ENCODE peak calls at places on chromosomes 1 and 21, in ten cellular contexts. Q, N, P, C, O, D, Z, Y, S and E are unnamed samples.

GRCh38 chr1:161382214-161383019 is 14.7 kb upstream of the CFAP126 start:
- DNase-seq in Q (no peak), N (no peak), P (no peak), C (peak), O (no peak), D (peak), Z (no peak), Y (no peak), S (peak), E (no peak)

GRCh38 chr21:29077651-29078090 is 4.2 kb upstream of the CCT8 start:
- DNase-seq in Q (no peak), N (no peak), P (no peak), C (no peak), O (no peak), D (no peak), Z (no peak), Y (no peak), S (no peak), E (no peak)

GRCh38 chr1:178725603-178726517 is 816 bp downstream of the RALGPS2 start:
- DNase-seq in Q (peak), N (peak), P (peak), C (peak), O (no peak), D (peak), Z (peak), Y (peak), S (peak), E (no peak)

GRCh38 chr1:221634606-221635005 is 107.3 kb downstream of the DUSP10 start:
- DNase-seq in Q (no peak), N (no peak), P (no peak), C (no peak), O (no peak), D (no peak), Z (no peak), Y (no peak), S (no peak), E (no peak)

GRCh38 chr1:30929944-30930525 is 21.5 kb upstream of the SDC3 start:
- DNase-seq in Q (no peak), N (no peak), P (no peak), C (no peak), O (no peak), D (no peak), Z (no peak), Y (no peak), S (no peak), E (no peak)

GRCh38 chr1:109824349-109825115 is 60.8 kb upstream of the EPS8L3 start:
- DNase-seq in Q (no peak), N (no peak), P (no peak), C (no peak), O (no peak), D (peak), Z (no peak), Y (no peak), S (no peak), E (peak)

GRCh38 chr1:242017580-242018233 is 18.8 kb upstream of the MAP1LC3C start:
- DNase-seq in Q (peak), N (peak), P (peak), C (peak), O (no peak), D (peak), Z (no peak), Y (peak), S (peak), E (no peak)

GRCh38 chr1:214002472-214002871 is 14.7 kb downstream of the PROX1 start:
- DNase-seq in Q (no peak), N (no peak), P (no peak), C (no peak), O (no peak), D (peak), Z (no peak), Y (peak), S (peak), E (peak)

GRCh38 chr1:153652795-153653507 is 5.6 kb upstream of the SNAPIN start:
- DNase-seq in Q (no peak), N (peak), P (no peak), C (no peak), O (peak), D (no peak), Z (no peak), Y (no peak), S (no peak), E (no peak)

GRCh38 chr21:27326293-27326692 is 359.4 kb upstream of the ADAMTS5 start:
- DNase-seq in Q (no peak), N (no peak), P (no peak), C (no peak), O (no peak), D (no peak), Z (no peak), Y (no peak), S (no peak), E (no peak)

GRCh38 chr1:202835548-202836072 is 24.9 kb downstream of the PCAT6 start:
- DNase-seq in Q (no peak), N (no peak), P (no peak), C (peak), O (no peak), D (no peak), Z (no peak), Y (no peak), S (no peak), E (no peak)

GRCh38 chr1:59081795-59082194 is 215.1 kb upstream of the FGGY start:
- DNase-seq in Q (no peak), N (no peak), P (no peak), C (no peak), O (no peak), D (no peak), Z (no peak), Y (no peak), S (no peak), E (no peak)

GRCh38 chr21:27388835-27389234 is 421.9 kb upstream of the ADAMTS5 start:
- DNase-seq in Q (no peak), N (no peak), P (no peak), C (no peak), O (no peak), D (no peak), Z (no peak), Y (no peak), S (no peak), E (no peak)

GRCh38 chr1:22749919-22750670 is 39.5 kb downstream of the EPHB2 start:
- DNase-seq in Q (peak), N (peak), P (peak), C (no peak), O (no peak), D (no peak), Z (no peak), Y (no peak), S (no peak), E (peak)

GRCh38 chr1:166270476-166271150 is 103.8 kb upstream of the FAM78B start:
- DNase-seq in Q (no peak), N (no peak), P (no peak), C (no peak), O (no peak), D (no peak), Z (no peak), Y (no peak), S (no peak), E (no peak)

GRCh38 chr1:203124011-203124410 is 3.5 kb upstream of the ADORA1 start:
- DNase-seq in Q (no peak), N (no peak), P (no peak), C (no peak), O (no peak), D (no peak), Z (no peak), Y (no peak), S (no peak), E (no peak)

GRCh38 chr21:27213328-27213727 is 246.4 kb upstream of the ADAMTS5 start:
- DNase-seq in Q (no peak), N (no peak), P (no peak), C (no peak), O (no peak), D (no peak), Z (no peak), Y (no peak), S (no peak), E (no peak)

GRCh38 chr1:208544058-208544457 is 299.9 kb upstream of the PLXNA2 start:
- DNase-seq in Q (no peak), N (no peak), P (no peak), C (no peak), O (no peak), D (no peak), Z (no peak), Y (no peak), S (no peak), E (peak)

GRCh38 chr1:62725255-62725654 is 37.1 kb upstream of the DOCK7 start:
- DNase-seq in Q (no peak), N (no peak), P (no peak), C (no peak), O (no peak), D (no peak), Z (no peak), Y (no peak), S (no peak), E (no peak)

GRCh38 chr1:62045579-62045978 is 149.1 kb upstream of the L1TD1 start:
- DNase-seq in Q (no peak), N (no peak), P (no peak), C (peak), O (no peak), D (peak), Z (no peak), Y (no peak), S (no peak), E (no peak)

GRCh38 chr1:22778842-22779520 is 68.3 kb downstream of the EPHB2 start:
- DNase-seq in Q (no peak), N (no peak), P (no peak), C (no peak), O (no peak), D (no peak), Z (peak), Y (no peak), S (no peak), E (no peak)

GRCh38 chr1:31725777-31726535 is 22.1 kb upstream of the COL16A1 start:
- DNase-seq in Q (peak), N (no peak), P (peak), C (peak), O (no peak), D (no peak), Z (no peak), Y (no peak), S (no peak), E (no peak)

GRCh38 chr1:26164036-26164927 is 4.5 kb downstream of the C1orf232 start:
- DNase-seq in Q (peak), N (no peak), P (peak), C (peak), O (no peak), D (peak), Z (peak), Y (peak), S (no peak), E (no peak)

GRCh38 chr1:227728892-227729143 is 6.3 kb downstream of the JMJD4 start:
- DNase-seq in Q (no peak), N (no peak), P (no peak), C (no peak), O (no peak), D (no peak), Z (no peak), Y (no peak), S (no peak), E (no peak)

GRCh38 chr1:206540044-206540758 is 32.9 kb downstream of the RASSF5 start:
- DNase-seq in Q (peak), N (no peak), P (peak), C (no peak), O (no peak), D (no peak), Z (peak), Y (no peak), S (no peak), E (no peak)

GRCh38 chr21:33844104-33844889 is 71.3 kb downstream of the ATP5PO start:
- DNase-seq in Q (no peak), N (no peak), P (no peak), C (no peak), O (peak), D (no peak), Z (no peak), Y (no peak), S (peak), E (no peak)

GRCh38 chr1:154764181-154764580 is 105.9 kb downstream of the KCNN3 start:
- DNase-seq in Q (no peak), N (no peak), P (no peak), C (no peak), O (peak), D (no peak), Z (no peak), Y (no peak), S (no peak), E (no peak)

GRCh38 chr1:219528633-219529032 is 84.3 kb downstream of the ZC3H11B start:
- DNase-seq in Q (no peak), N (no peak), P (no peak), C (no peak), O (no peak), D (no peak), Z (no peak), Y (no peak), S (no peak), E (no peak)

GRCh38 chr1:225824522-225824921 is 14.6 kb downstream of the EPHX1 start:
- DNase-seq in Q (no peak), N (no peak), P (no peak), C (no peak), O (no peak), D (no peak), Z (peak), Y (no peak), S (no peak), E (no peak)

GRCh38 chr1:39128959-39129358 is 75.5 kb upstream of the MACF1 start:
- DNase-seq in Q (peak), N (no peak), P (peak), C (no peak), O (no peak), D (no peak), Z (no peak), Y (no peak), S (no peak), E (no peak)

GRCh38 chr1:47031059-47031458 is 7.6 kb downstream of the CYP4X1 start:
- DNase-seq in Q (peak), N (no peak), P (no peak), C (no peak), O (no peak), D (no peak), Z (no peak), Y (no peak), S (no peak), E (peak)

DNA sequence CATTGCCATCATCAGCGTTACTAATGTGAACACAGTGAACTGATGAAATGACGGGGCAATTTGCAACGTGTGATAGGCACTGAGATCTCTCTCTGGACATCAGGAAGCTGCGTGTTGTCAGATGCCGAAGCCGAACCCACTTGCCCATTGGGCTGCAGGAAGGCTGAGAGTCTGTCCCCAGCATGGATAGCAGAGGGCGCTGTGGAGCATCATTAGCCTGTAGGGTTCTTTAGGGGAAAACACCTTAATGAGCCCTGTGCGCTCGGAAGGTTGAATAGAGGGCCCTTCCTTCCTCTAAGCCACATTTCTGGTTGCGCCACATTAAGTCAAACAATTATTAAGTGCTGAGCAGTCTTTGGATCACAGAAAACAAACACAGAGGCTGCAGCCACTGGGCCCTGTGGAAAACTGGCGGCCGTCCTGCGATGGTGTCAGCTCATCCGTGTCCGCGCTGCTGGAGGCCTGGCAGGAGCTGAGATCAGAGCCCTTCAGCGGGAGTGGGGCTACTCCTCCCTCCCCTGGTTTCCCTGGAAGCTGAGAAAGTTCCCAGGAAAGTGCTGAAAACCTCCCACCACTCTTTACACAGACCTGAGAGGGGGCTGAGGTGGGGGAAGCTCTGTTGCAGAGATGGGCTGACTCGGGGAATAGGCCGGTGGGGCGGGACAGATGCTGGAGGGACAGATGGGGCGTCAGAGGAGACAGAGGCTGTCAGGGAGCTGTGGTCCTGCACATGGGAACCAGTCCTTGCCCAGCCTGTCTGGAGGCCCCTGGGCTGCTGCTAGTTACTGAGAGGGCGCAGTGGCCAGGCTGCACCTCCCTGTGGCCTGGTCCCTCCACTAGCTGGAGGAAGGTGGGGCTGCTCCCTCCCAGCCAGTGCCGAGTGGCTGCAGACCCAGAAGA is 12.7 kb downstream of the TFF2 start:
- DNase-seq in Q (peak), N (peak), P (peak), C (peak), O (no peak), D (peak), Z (peak), Y (peak), S (peak), E (no peak)
- TF ChIP-seq POLR2AphosphoS5 in Q (peak), N (no peak), P (no peak), C (no peak), O (no peak), D (no peak), Z (no peak), Y (no peak), S (no peak), E (no peak)

GRCh38 chr1:235473808-235474207 is 30.4 kb downstream of the B3GALNT2 start:
- DNase-seq in Q (no peak), N (no peak), P (no peak), C (no peak), O (no peak), D (no peak), Z (no peak), Y (no peak), S (no peak), E (no peak)
- TF ChIP-seq EP300 in Q (no peak), N (no peak), P (no peak), C (no peak), O (no peak), D (no peak), Z (no peak), Y (no peak), S (no peak), E (no peak)

GRCh38 chr1:167629681-167630567 is at the start of gene RCSD1:
- DNase-seq in Q (peak), N (no peak), P (peak), C (peak), O (no peak), D (peak), Z (peak), Y (peak), S (no peak), E (no peak)

GRCh38 chr1:167630568-167631385 is 745 bp downstream of the RCSD1 start:
- DNase-seq in Q (no peak), N (no peak), P (peak), C (no peak), O (no peak), D (peak), Z (no peak), Y (no peak), S (no peak), E (no peak)

GRCh38 chr1:167627615-167627864 is 2.5 kb upstream of the RCSD1 start:
- DNase-seq in Q (no peak), N (no peak), P (no peak), C (no peak), O (no peak), D (no peak), Z (no peak), Y (no peak), S (no peak), E (no peak)

GRCh38 chr1:167628754-167629515 is 1.1 kb upstream of the RCSD1 start:
- DNase-seq in Q (no peak), N (no peak), P (no peak), C (no peak), O (no peak), D (no peak), Z (no peak), Y (no peak), S (no peak), E (no peak)

GRCh38 chr1:167627865-167628641 is 2.0 kb upstream of the RCSD1 start:
- DNase-seq in Q (peak), N (no peak), P (peak), C (no peak), O (no peak), D (peak), Z (no peak), Y (no peak), S (peak), E (no peak)
- TF ChIP-seq POLR2AphosphoS5 in Q (peak), N (no peak), P (peak), C (no peak), O (no peak), D (peak), Z (peak), Y (no peak), S (no peak), E (no peak)

GRCh38 chr1:56551691-56552090 is 27.7 kb downstream of the PLPP3 start:
- DNase-seq in Q (peak), N (no peak), P (no peak), C (no peak), O (no peak), D (no peak), Z (no peak), Y (no peak), S (no peak), E (no peak)
- TF ChIP-seq EP300 in Q (no peak), N (no peak), P (no peak), C (no peak), O (no peak), D (no peak), Z (no peak), Y (no peak), S (no peak), E (no peak)